ENCODE peak calls at places on chromosomes 16 and 17, in nine cellular contexts. One of them, this sample, is unnamed.

GRCh38 chr16:53018834-53019416 is 33.8 kb downstream of the CHD9NB start:
- DNase-seq in fibroblast of lung: no peak
- DNase-seq in fibroblast of the aortic adventitia: no peak
- DNase-seq in sigmoid colon: no peak
- DNase-seq in lower lobe of right lung: no peak
- DNase-seq in transverse colon: no peak
- DNase-seq in cardiac muscle cell: no peak
- DNase-seq in bronchial epithelial cell: no peak
- DNase-seq in ascending aorta: no peak
- DNase-seq in this sample: no peak

GRCh38 chr16:2752850-2753522 is 548 bp downstream of the SRRM2 start:
- DNase-seq in fibroblast of lung: peak
- DNase-seq in fibroblast of the aortic adventitia: peak
- DNase-seq in sigmoid colon: peak
- DNase-seq in lower lobe of right lung: peak
- DNase-seq in transverse colon: peak
- DNase-seq in cardiac muscle cell: peak
- DNase-seq in bronchial epithelial cell: peak
- DNase-seq in ascending aorta: peak
- DNase-seq in this sample: peak

GRCh38 chr17:43465049-43465448 is 18.7 kb upstream of the DHX8 start:
- DNase-seq in fibroblast of lung: no peak
- DNase-seq in fibroblast of the aortic adventitia: no peak
- DNase-seq in sigmoid colon: no peak
- DNase-seq in lower lobe of right lung: no peak
- DNase-seq in transverse colon: no peak
- DNase-seq in cardiac muscle cell: no peak
- DNase-seq in bronchial epithelial cell: no peak
- DNase-seq in ascending aorta: no peak
- DNase-seq in this sample: no peak

GRCh38 chr17:3963214-3964201 is 729 bp downstream of the ATP2A3 start:
- DNase-seq in fibroblast of lung: no peak
- DNase-seq in fibroblast of the aortic adventitia: no peak
- DNase-seq in sigmoid colon: no peak
- DNase-seq in lower lobe of right lung: peak
- DNase-seq in transverse colon: peak
- DNase-seq in cardiac muscle cell: no peak
- DNase-seq in bronchial epithelial cell: no peak
- DNase-seq in ascending aorta: no peak
- DNase-seq in this sample: no peak

GRCh38 chr16:86664518-86665318 is 86.4 kb downstream of the FOXL1 start:
- DNase-seq in fibroblast of lung: peak
- DNase-seq in fibroblast of the aortic adventitia: peak
- DNase-seq in sigmoid colon: no peak
- DNase-seq in lower lobe of right lung: no peak
- DNase-seq in transverse colon: peak
- DNase-seq in cardiac muscle cell: peak
- DNase-seq in bronchial epithelial cell: peak
- DNase-seq in ascending aorta: peak
- DNase-seq in this sample: peak

GRCh38 chr17:73705594-73705993 is 61.3 kb upstream of the SDK2 start:
- DNase-seq in fibroblast of lung: peak
- DNase-seq in fibroblast of the aortic adventitia: no peak
- DNase-seq in sigmoid colon: no peak
- DNase-seq in lower lobe of right lung: no peak
- DNase-seq in transverse colon: no peak
- DNase-seq in cardiac muscle cell: peak
- DNase-seq in bronchial epithelial cell: peak
- DNase-seq in ascending aorta: no peak
- DNase-seq in this sample: peak

GRCh38 chr17:36705651-36706436 is 104.5 kb downstream of the MRM1 start:
- DNase-seq in fibroblast of lung: peak
- DNase-seq in fibroblast of the aortic adventitia: peak
- DNase-seq in sigmoid colon: no peak
- DNase-seq in lower lobe of right lung: no peak
- DNase-seq in transverse colon: peak
- DNase-seq in cardiac muscle cell: peak
- DNase-seq in bronchial epithelial cell: peak
- DNase-seq in ascending aorta: no peak
- DNase-seq in this sample: peak

GRCh38 chr17:56635640-56636039 is 42.1 kb downstream of the NOG start:
- DNase-seq in fibroblast of lung: no peak
- DNase-seq in fibroblast of the aortic adventitia: no peak
- DNase-seq in sigmoid colon: no peak
- DNase-seq in lower lobe of right lung: no peak
- DNase-seq in transverse colon: no peak
- DNase-seq in cardiac muscle cell: no peak
- DNase-seq in bronchial epithelial cell: no peak
- DNase-seq in ascending aorta: no peak
- DNase-seq in this sample: no peak

GRCh38 chr16:13471036-13471435 is 448.9 kb upstream of the ERCC4 start:
- DNase-seq in fibroblast of lung: no peak
- DNase-seq in fibroblast of the aortic adventitia: no peak
- DNase-seq in sigmoid colon: no peak
- DNase-seq in lower lobe of right lung: no peak
- DNase-seq in transverse colon: no peak
- DNase-seq in cardiac muscle cell: no peak
- DNase-seq in bronchial epithelial cell: no peak
- DNase-seq in ascending aorta: no peak
- DNase-seq in this sample: no peak

GRCh38 chr17:27811961-27812360 is 11.6 kb upstream of the NOS2 start:
- DNase-seq in fibroblast of lung: no peak
- DNase-seq in fibroblast of the aortic adventitia: no peak
- DNase-seq in sigmoid colon: no peak
- DNase-seq in lower lobe of right lung: no peak
- DNase-seq in transverse colon: peak
- DNase-seq in cardiac muscle cell: no peak
- DNase-seq in bronchial epithelial cell: no peak
- DNase-seq in ascending aorta: no peak
- DNase-seq in this sample: no peak

GRCh38 chr16:11203111-11203623 is 52.8 kb downstream of the SOCS1 start:
- DNase-seq in fibroblast of lung: no peak
- DNase-seq in fibroblast of the aortic adventitia: no peak
- DNase-seq in sigmoid colon: no peak
- DNase-seq in lower lobe of right lung: no peak
- DNase-seq in transverse colon: no peak
- DNase-seq in cardiac muscle cell: no peak
- DNase-seq in bronchial epithelial cell: no peak
- DNase-seq in ascending aorta: no peak
- DNase-seq in this sample: no peak
- TF ChIP-seq CTCF in fibroblast of lung: no peak
- TF ChIP-seq CTCF in fibroblast of the aortic adventitia: no peak
- TF ChIP-seq CTCF in sigmoid colon: no peak
- TF ChIP-seq CTCF in lower lobe of right lung: no peak
- TF ChIP-seq CTCF in transverse colon: no peak
- TF ChIP-seq CTCF in cardiac muscle cell: no peak
- TF ChIP-seq CTCF in bronchial epithelial cell: no peak
- TF ChIP-seq CTCF in ascending aorta: no peak
- TF ChIP-seq CTCF in this sample: no peak

DNA sequence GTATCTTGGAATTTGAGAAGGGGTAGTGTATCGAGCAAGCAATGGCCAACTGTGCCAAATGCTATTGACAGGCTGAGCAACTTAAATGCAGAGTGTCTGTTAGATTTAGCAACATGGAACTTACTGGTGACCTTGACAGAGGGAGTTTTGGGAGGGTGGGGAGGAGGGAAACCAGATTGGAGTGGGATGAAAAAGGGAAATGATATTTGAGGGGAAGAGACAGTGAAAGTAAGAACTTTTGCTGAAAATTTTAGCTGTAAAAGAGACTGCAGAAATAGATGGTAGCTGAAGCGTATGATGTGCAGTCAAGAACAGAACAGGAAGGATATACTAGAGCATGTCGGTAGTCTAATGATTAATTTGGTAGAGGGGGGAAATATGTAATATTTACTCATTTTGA is 1.2 kb downstream of the LRRC36 start:
- DNase-seq in fibroblast of lung: no peak
- DNase-seq in fibroblast of the aortic adventitia: no peak
- DNase-seq in sigmoid colon: no peak
- DNase-seq in lower lobe of right lung: no peak
- DNase-seq in transverse colon: no peak
- DNase-seq in cardiac muscle cell: no peak
- DNase-seq in bronchial epithelial cell: no peak
- DNase-seq in ascending aorta: no peak
- DNase-seq in this sample: no peak
- H3K4me3 ChIP-seq in fibroblast of lung: no peak
- H3K4me3 ChIP-seq in fibroblast of the aortic adventitia: no peak
- H3K4me3 ChIP-seq in sigmoid colon: no peak
- H3K4me3 ChIP-seq in lower lobe of right lung: no peak
- H3K4me3 ChIP-seq in transverse colon: no peak
- H3K4me3 ChIP-seq in cardiac muscle cell: no peak
- H3K4me3 ChIP-seq in bronchial epithelial cell: no peak
- H3K4me3 ChIP-seq in ascending aorta: no peak
- H3K4me3 ChIP-seq in this sample: no peak

GRCh38 chr17:79377230-79377790 is 233.5 kb downstream of the RBFOX3 start:
- DNase-seq in fibroblast of lung: no peak
- DNase-seq in fibroblast of the aortic adventitia: no peak
- DNase-seq in sigmoid colon: no peak
- DNase-seq in lower lobe of right lung: no peak
- DNase-seq in transverse colon: no peak
- DNase-seq in cardiac muscle cell: no peak
- DNase-seq in bronchial epithelial cell: no peak
- DNase-seq in ascending aorta: no peak
- DNase-seq in this sample: no peak

GRCh38 chr17:79387783-79388182 is 223.1 kb downstream of the RBFOX3 start:
- DNase-seq in fibroblast of lung: no peak
- DNase-seq in fibroblast of the aortic adventitia: no peak
- DNase-seq in sigmoid colon: no peak
- DNase-seq in lower lobe of right lung: no peak
- DNase-seq in transverse colon: no peak
- DNase-seq in cardiac muscle cell: no peak
- DNase-seq in bronchial epithelial cell: no peak
- DNase-seq in ascending aorta: no peak
- DNase-seq in this sample: no peak

GRCh38 chr17:79385962-79386563 is 224.8 kb downstream of the RBFOX3 start:
- DNase-seq in fibroblast of lung: no peak
- DNase-seq in fibroblast of the aortic adventitia: no peak
- DNase-seq in sigmoid colon: no peak
- DNase-seq in lower lobe of right lung: no peak
- DNase-seq in transverse colon: no peak
- DNase-seq in cardiac muscle cell: no peak
- DNase-seq in bronchial epithelial cell: no peak
- DNase-seq in ascending aorta: no peak
- DNase-seq in this sample: no peak

GRCh38 chr17:79379700-79380099 is 231.2 kb downstream of the RBFOX3 start:
- DNase-seq in fibroblast of lung: no peak
- DNase-seq in fibroblast of the aortic adventitia: no peak
- DNase-seq in sigmoid colon: no peak
- DNase-seq in lower lobe of right lung: no peak
- DNase-seq in transverse colon: no peak
- DNase-seq in cardiac muscle cell: no peak
- DNase-seq in bronchial epithelial cell: no peak
- DNase-seq in ascending aorta: no peak
- DNase-seq in this sample: no peak

DNA sequence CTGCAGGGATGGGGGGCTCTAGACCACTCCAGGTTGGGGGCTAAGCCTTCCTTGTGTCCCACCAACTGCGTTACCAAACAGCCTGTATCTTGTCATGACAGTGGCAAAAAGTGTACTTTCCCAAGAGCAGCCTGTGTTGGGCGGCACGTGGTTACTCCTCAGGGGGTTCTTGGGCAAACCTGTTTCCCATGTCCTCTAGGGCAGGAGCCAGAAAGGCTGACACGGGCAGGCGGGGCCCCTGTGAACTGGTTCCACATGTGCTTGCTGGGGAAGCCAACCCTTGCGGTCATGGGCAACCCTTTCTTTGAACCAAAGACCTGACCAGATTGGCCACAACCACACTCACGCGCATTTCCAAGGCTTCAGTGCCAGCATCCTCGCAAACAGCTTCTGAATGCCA is 228.5 kb downstream of the RBFOX3 start:
- DNase-seq in fibroblast of lung: no peak
- DNase-seq in fibroblast of the aortic adventitia: no peak
- DNase-seq in sigmoid colon: no peak
- DNase-seq in lower lobe of right lung: no peak
- DNase-seq in transverse colon: no peak
- DNase-seq in cardiac muscle cell: no peak
- DNase-seq in bronchial epithelial cell: no peak
- DNase-seq in ascending aorta: no peak
- DNase-seq in this sample: no peak
- TF ChIP-seq CTCF in fibroblast of lung: no peak
- TF ChIP-seq CTCF in fibroblast of the aortic adventitia: no peak
- TF ChIP-seq CTCF in sigmoid colon: no peak
- TF ChIP-seq CTCF in lower lobe of right lung: no peak
- TF ChIP-seq CTCF in transverse colon: no peak
- TF ChIP-seq CTCF in cardiac muscle cell: no peak
- TF ChIP-seq CTCF in bronchial epithelial cell: no peak
- TF ChIP-seq CTCF in ascending aorta: no peak
- TF ChIP-seq CTCF in this sample: no peak

DNA sequence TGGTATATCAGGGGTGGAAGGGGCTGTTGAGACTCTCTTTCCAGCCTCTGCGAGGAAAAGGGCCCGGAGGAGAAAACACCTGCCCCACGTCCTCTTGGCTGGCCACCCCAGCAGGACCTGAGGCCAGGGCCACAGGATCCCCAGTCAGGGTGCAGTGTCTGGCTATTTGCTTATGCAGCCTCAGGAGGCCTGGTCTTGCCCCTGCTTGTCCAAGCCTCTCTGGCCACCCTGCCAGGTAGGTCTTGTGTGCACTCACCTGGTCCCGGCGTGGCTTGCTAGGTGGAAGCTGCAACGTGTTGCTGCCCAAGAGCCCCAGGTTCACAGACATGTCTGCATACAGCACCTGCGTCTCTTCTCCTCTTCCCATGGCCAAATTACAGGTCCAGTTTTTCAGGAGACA is 549 bp downstream of the TMEM238L start:
- DNase-seq in fibroblast of lung: no peak
- DNase-seq in fibroblast of the aortic adventitia: no peak
- DNase-seq in sigmoid colon: no peak
- DNase-seq in lower lobe of right lung: no peak
- DNase-seq in transverse colon: no peak
- DNase-seq in cardiac muscle cell: no peak
- DNase-seq in bronchial epithelial cell: no peak
- DNase-seq in ascending aorta: no peak
- DNase-seq in this sample: no peak
- H3K4me3 ChIP-seq in fibroblast of lung: no peak
- H3K4me3 ChIP-seq in fibroblast of the aortic adventitia: no peak
- H3K4me3 ChIP-seq in sigmoid colon: no peak
- H3K4me3 ChIP-seq in lower lobe of right lung: no peak
- H3K4me3 ChIP-seq in transverse colon: peak
- H3K4me3 ChIP-seq in cardiac muscle cell: no peak
- H3K4me3 ChIP-seq in bronchial epithelial cell: no peak
- H3K4me3 ChIP-seq in ascending aorta: no peak
- H3K4me3 ChIP-seq in this sample: no peak

GRCh38 chr16:48438414-48438813 is 53.2 kb upstream of the SIAH1 start:
- DNase-seq in fibroblast of lung: no peak
- DNase-seq in fibroblast of the aortic adventitia: no peak
- DNase-seq in sigmoid colon: no peak
- DNase-seq in lower lobe of right lung: no peak
- DNase-seq in transverse colon: no peak
- DNase-seq in cardiac muscle cell: no peak
- DNase-seq in bronchial epithelial cell: peak
- DNase-seq in ascending aorta: no peak
- DNase-seq in this sample: peak
- TF ChIP-seq CTCF in fibroblast of lung: no peak
- TF ChIP-seq CTCF in fibroblast of the aortic adventitia: no peak
- TF ChIP-seq CTCF in sigmoid colon: no peak
- TF ChIP-seq CTCF in lower lobe of right lung: no peak
- TF ChIP-seq CTCF in transverse colon: no peak
- TF ChIP-seq CTCF in cardiac muscle cell: no peak
- TF ChIP-seq CTCF in bronchial epithelial cell: no peak
- TF ChIP-seq CTCF in ascending aorta: no peak
- TF ChIP-seq CTCF in this sample: no peak

GRCh38 chr17:1644493-1645206 is 882 bp downstream of the SCARF1 start:
- DNase-seq in fibroblast of lung: peak
- DNase-seq in fibroblast of the aortic adventitia: peak
- DNase-seq in sigmoid colon: no peak
- DNase-seq in lower lobe of right lung: no peak
- DNase-seq in transverse colon: no peak
- DNase-seq in cardiac muscle cell: peak
- DNase-seq in bronchial epithelial cell: peak
- DNase-seq in ascending aorta: no peak
- DNase-seq in this sample: peak
- H3K4me3 ChIP-seq in fibroblast of lung: no peak
- H3K4me3 ChIP-seq in fibroblast of the aortic adventitia: no peak
- H3K4me3 ChIP-seq in sigmoid colon: peak
- H3K4me3 ChIP-seq in lower lobe of right lung: peak
- H3K4me3 ChIP-seq in transverse colon: no peak
- H3K4me3 ChIP-seq in cardiac muscle cell: no peak
- H3K4me3 ChIP-seq in bronchial epithelial cell: no peak
- H3K4me3 ChIP-seq in ascending aorta: peak
- H3K4me3 ChIP-seq in this sample: no peak